ENCODE peak calls at places on chromosomes 16 and 17, in seven cellular contexts. R is neuronal stem cell, A is IMR-90, V is mesenchymal stem cell, W is trophoblast cell, C is mesendoderm, S is H1. J is an unnamed sample.

GRCh38 chr16:30434852-30435251 is 5.0 kb upstream of the DCTPP1 start:
- DNase-seq in R (no peak), A (no peak), V (no peak), W (no peak), C (no peak), S (no peak), J (no peak)

GRCh38 chr16:49750341-49751011 is 105.4 kb downstream of the ZNF423 start:
- DNase-seq in R (no peak), A (no peak), V (peak), W (no peak), C (no peak), S (no peak), J (no peak)

GRCh38 chr17:69593716-69594115 is 179.2 kb downstream of the MAP2K6 start:
- DNase-seq in R (no peak), A (no peak), V (no peak), W (peak), C (no peak), S (no peak), J (no peak)

GRCh38 chr16:23701045-23701444 is 12.0 kb downstream of the ERN2 start:
- DNase-seq in R (no peak), A (no peak), V (no peak), W (no peak), C (no peak), S (no peak), J (no peak)

GRCh38 chr17:80146121-80147034 is 550 bp downstream of the EIF4A3 start:
- DNase-seq in R (peak), A (peak), V (peak), W (no peak), C (peak), S (no peak), J (no peak)

GRCh38 chr16:8109510-8110369 is 480.6 kb downstream of the TMEM114 start:
- DNase-seq in R (no peak), A (no peak), V (no peak), W (no peak), C (no peak), S (no peak), J (no peak)

GRCh38 chr17:44557653-44558285 is 485 bp downstream of the FZD2 start:
- DNase-seq in R (no peak), A (peak), V (peak), W (peak), C (peak), S (no peak), J (peak)

GRCh38 chr17:77741109-77741508 is 217.4 kb upstream of the TNRC6C start:
- DNase-seq in R (no peak), A (no peak), V (no peak), W (no peak), C (peak), S (peak), J (peak)

GRCh38 chr17:42321555-42321954 is 33.3 kb downstream of the STAT5A start:
- DNase-seq in R (no peak), A (no peak), V (no peak), W (no peak), C (no peak), S (no peak), J (no peak)

GRCh38 chr16:968620-969019 is 2.2 kb downstream of the LMF1 start:
- DNase-seq in R (no peak), A (no peak), V (no peak), W (no peak), C (peak), S (no peak), J (no peak)

GRCh38 chr17:76122411-76123126 is 18.5 kb downstream of the FOXJ1 start:
- DNase-seq in R (no peak), A (no peak), V (no peak), W (no peak), C (no peak), S (no peak), J (peak)

GRCh38 chr16:11016993-11017392 is 72.6 kb downstream of the CLEC16A start:
- DNase-seq in R (no peak), A (peak), V (peak), W (no peak), C (no peak), S (no peak), J (no peak)

GRCh38 chr17:51035436-51035835 is 85.2 kb downstream of the SPAG9 start:
- DNase-seq in R (peak), A (peak), V (peak), W (no peak), C (peak), S (no peak), J (no peak)

GRCh38 chr17:10149573-10150399 is 48.6 kb downstream of the GAS7 start:
- DNase-seq in R (no peak), A (peak), V (peak), W (peak), C (peak), S (no peak), J (no peak)

GRCh38 chr17:67280279-67280678 is 35.3 kb upstream of the HELZ start:
- DNase-seq in R (no peak), A (peak), V (no peak), W (peak), C (no peak), S (no peak), J (no peak)

GRCh38 chr16:23081675-23082119 is 67.6 kb downstream of the USP31 start:
- DNase-seq in R (no peak), A (peak), V (no peak), W (no peak), C (peak), S (no peak), J (no peak)

GRCh38 chr17:77863814-77864161 is 94.7 kb upstream of the TNRC6C start:
- DNase-seq in R (no peak), A (no peak), V (no peak), W (no peak), C (no peak), S (no peak), J (no peak)

GRCh38 chr17:79760197-79760906 is 17.6 kb upstream of the CBX2 start:
- DNase-seq in R (no peak), A (no peak), V (no peak), W (no peak), C (no peak), S (no peak), J (no peak)

GRCh38 chr16:66399031-66399430 is 28.1 kb upstream of the BEAN1 start:
- DNase-seq in R (no peak), A (peak), V (no peak), W (no peak), C (no peak), S (no peak), J (no peak)

GRCh38 chr17:28475151-28475900 is 1.9 kb downstream of the SLC13A2 start:
- DNase-seq in R (no peak), A (no peak), V (peak), W (no peak), C (no peak), S (no peak), J (peak)

GRCh38 chr16:21950782-21951521 is 2.2 kb upstream of the UQCRC2 start:
- DNase-seq in R (no peak), A (peak), V (peak), W (no peak), C (peak), S (no peak), J (no peak)

GRCh38 chr16:72172105-72173034 is at the start of gene PMFBP1:
- DNase-seq in R (no peak), A (peak), V (peak), W (peak), C (peak), S (no peak), J (no peak)

GRCh38 chr17:50060951-50061712 is 5.2 kb downstream of the ITGA3 start:
- DNase-seq in R (no peak), A (peak), V (peak), W (no peak), C (no peak), S (no peak), J (no peak)

GRCh38 chr17:51677875-51678274 is 417.5 kb downstream of the UTP18 start:
- DNase-seq in R (no peak), A (no peak), V (no peak), W (no peak), C (no peak), S (no peak), J (no peak)

GRCh38 chr17:37368577-37368976 is 7.2 kb upstream of the C17orf78 start:
- DNase-seq in R (no peak), A (peak), V (peak), W (no peak), C (no peak), S (no peak), J (no peak)

DNA sequence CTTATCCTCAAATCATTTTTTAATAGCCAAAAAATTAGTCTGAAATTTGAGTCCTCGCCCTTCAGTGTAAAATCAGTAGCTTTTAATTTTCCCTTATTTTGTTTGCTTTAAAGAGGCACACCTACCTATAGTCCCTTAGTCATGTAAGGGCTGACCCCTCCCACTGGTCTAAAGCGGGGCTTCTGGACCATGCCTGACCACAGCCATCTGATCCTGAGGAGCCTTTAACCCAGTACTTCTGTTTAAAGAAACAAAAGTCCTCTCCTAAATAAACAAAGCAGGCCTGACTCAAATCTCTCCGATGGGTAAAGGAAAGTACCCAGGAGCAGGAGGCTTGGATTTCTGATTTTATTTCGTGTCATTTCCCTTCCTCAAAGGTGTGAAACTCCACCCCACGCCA is 92.0 kb upstream of the CCL2 start:
- DNase-seq in R (no peak), A (peak), V (no peak), W (no peak), C (no peak), S (no peak), J (no peak)
- H3K18ac ChIP-seq in R (no peak), A (no peak), V (no peak), W (no peak), C (peak), S (no peak), J (no peak)

GRCh38 chr17:74485012-74485743 is 18.7 kb downstream of the CD300A start:
- DNase-seq in R (no peak), A (no peak), V (no peak), W (no peak), C (no peak), S (no peak), J (peak)
- H3K18ac ChIP-seq in R (no peak), A (no peak), V (no peak), W (no peak), C (no peak), S (no peak), J (no peak)

GRCh38 chr17:81720267-81721071 is 8.4 kb downstream of the SLC25A10 start:
- DNase-seq in R (no peak), A (no peak), V (no peak), W (no peak), C (no peak), S (no peak), J (no peak)
- H3K18ac ChIP-seq in R (peak), A (no peak), V (no peak), W (no peak), C (no peak), S (no peak), J (no peak)

GRCh38 chr17:73089322-73089721 is 3.2 kb downstream of the SLC39A11 start:
- DNase-seq in R (no peak), A (no peak), V (no peak), W (no peak), C (no peak), S (no peak), J (no peak)

GRCh38 chr17:73091410-73091769 is 1.1 kb downstream of the SLC39A11 start:
- DNase-seq in R (no peak), A (no peak), V (no peak), W (no peak), C (no peak), S (no peak), J (no peak)

GRCh38 chr17:73089918-73090317 is 2.6 kb downstream of the SLC39A11 start:
- DNase-seq in R (no peak), A (no peak), V (no peak), W (no peak), C (no peak), S (no peak), J (no peak)

GRCh38 chr17:73091770-73092517 is 544 bp downstream of the SLC39A11 start:
- DNase-seq in R (no peak), A (peak), V (peak), W (no peak), C (peak), S (no peak), J (peak)

GRCh38 chr17:73090396-73091202 is 1.9 kb downstream of the SLC39A11 start:
- DNase-seq in R (no peak), A (no peak), V (no peak), W (no peak), C (no peak), S (no peak), J (no peak)
- H3K18ac ChIP-seq in R (no peak), A (no peak), V (no peak), W (peak), C (no peak), S (no peak), J (no peak)

GRCh38 chr16:3439637-3440036 is 3.7 kb downstream of the ZNF597 start:
- DNase-seq in R (no peak), A (no peak), V (no peak), W (no peak), C (no peak), S (no peak), J (no peak)

GRCh38 chr16:3431779-3432219 is 11.5 kb downstream of the ZNF597 start:
- DNase-seq in R (no peak), A (peak), V (no peak), W (no peak), C (no peak), S (no peak), J (no peak)

DNA sequence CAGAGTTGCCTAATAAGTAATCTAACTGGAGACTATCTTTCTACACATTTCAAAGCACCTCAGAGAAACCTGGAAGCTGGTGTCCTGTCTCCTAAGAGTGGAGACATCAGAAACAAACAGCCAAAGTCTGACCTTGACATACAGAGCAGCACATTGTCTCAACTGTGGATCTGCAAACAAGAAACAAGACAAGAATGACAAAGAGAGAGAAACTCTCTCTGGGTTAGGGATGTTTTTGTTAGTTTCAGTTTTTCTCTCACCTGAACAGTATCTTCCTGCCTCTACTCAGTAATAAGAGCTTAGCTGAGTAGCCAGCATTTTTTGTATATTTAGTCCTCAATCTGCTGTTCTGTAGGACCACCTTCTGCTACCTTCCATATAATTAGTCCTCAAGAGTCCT is 8.9 kb downstream of the ZNF597 start:
- DNase-seq in R (no peak), A (no peak), V (no peak), W (no peak), C (no peak), S (no peak), J (no peak)
- H3K18ac ChIP-seq in R (no peak), A (no peak), V (no peak), W (no peak), C (no peak), S (no peak), J (no peak)

GRCh38 chr16:75249441-75249840 is 2.0 kb downstream of the BCAR1 start:
- DNase-seq in R (no peak), A (no peak), V (no peak), W (no peak), C (no peak), S (no peak), J (no peak)
- H3K18ac ChIP-seq in R (no peak), A (no peak), V (peak), W (no peak), C (no peak), S (no peak), J (no peak)

GRCh38 chr16:83908798-83909197 is 9.9 kb downstream of the MLYCD start:
- DNase-seq in R (no peak), A (no peak), V (no peak), W (no peak), C (peak), S (no peak), J (no peak)
- H3K18ac ChIP-seq in R (no peak), A (no peak), V (no peak), W (no peak), C (no peak), S (no peak), J (no peak)

GRCh38 chr16:16830973-16831372 is 452.0 kb downstream of the NPIPA7 start:
- DNase-seq in R (no peak), A (no peak), V (no peak), W (no peak), C (no peak), S (no peak), J (no peak)
- H3K18ac ChIP-seq in R (no peak), A (no peak), V (no peak), W (no peak), C (no peak), S (no peak), J (no peak)

GRCh38 chr16:89572042-89572441 is 3.5 kb upstream of the CPNE7 start:
- DNase-seq in R (no peak), A (no peak), V (no peak), W (no peak), C (no peak), S (no peak), J (no peak)
- H3K18ac ChIP-seq in R (peak), A (no peak), V (no peak), W (no peak), C (no peak), S (no peak), J (no peak)

GRCh38 chr16:78641463-78641862 is 542.0 kb downstream of the WWOX start:
- DNase-seq in R (no peak), A (no peak), V (no peak), W (no peak), C (no peak), S (no peak), J (no peak)

GRCh38 chr16:78639775-78640174 is 540.3 kb downstream of the WWOX start:
- DNase-seq in R (no peak), A (no peak), V (no peak), W (no peak), C (no peak), S (no peak), J (no peak)

GRCh38 chr16:78642621-78643285 is 543.3 kb downstream of the WWOX start:
- DNase-seq in R (no peak), A (no peak), V (no peak), W (no peak), C (peak), S (no peak), J (no peak)

GRCh38 chr16:78638371-78638770 is 538.9 kb downstream of the WWOX start:
- DNase-seq in R (no peak), A (no peak), V (no peak), W (no peak), C (peak), S (no peak), J (no peak)

GRCh38 chr16:78640886-78641285 is 541.4 kb downstream of the WWOX start:
- DNase-seq in R (no peak), A (no peak), V (no peak), W (no peak), C (no peak), S (no peak), J (no peak)
- H3K18ac ChIP-seq in R (no peak), A (no peak), V (no peak), W (no peak), C (no peak), S (no peak), J (no peak)